ENCODE peak calls at places on chromosomes 2 and 18, in nine cellular contexts. T is endodermal cell, X is tibial nerve, P is neural progenitor cell, U is thyroid gland, G is upper lobe of left lung, R is neuronal stem cell, M is SK-N-SH, H is upper lobe of right lung. W is an unnamed sample.
A peak's percentile ranks its signal among the peaks of the same experiment; 100 is the strongest.

GRCh38 chr2:8380573-8380972 is 301.3 kb upstream of the ID2 start:
- DNase-seq in T (no peak), X (no peak), P (no peak), U (no peak), G (no peak), R (no peak), M (no peak), H (no peak), W (no peak)

GRCh38 chr2:189022492-189022891 is 48.3 kb downstream of the COL3A1 start:
- DNase-seq in T (no peak), X (no peak), P (no peak), U (no peak), G (no peak), R (no peak), M (peak; percentile 39), H (no peak), W (no peak)

GRCh38 chr2:77571545-77571944 is 49.4 kb upstream of the LRRTM4 start:
- DNase-seq in T (no peak), X (no peak), P (no peak), U (no peak), G (no peak), R (no peak), M (no peak), H (no peak), W (no peak)

GRCh38 chr2:54597153-54597827 is 126.2 kb upstream of the EML6 start:
- DNase-seq in T (no peak), X (no peak), P (no peak), U (peak; percentile 73), G (no peak), R (no peak), M (no peak), H (no peak), W (no peak)

GRCh38 chr2:128997166-128997866 is 678.6 kb upstream of the HS6ST1 start:
- DNase-seq in T (no peak), X (no peak), P (no peak), U (no peak), G (no peak), R (no peak), M (no peak), H (no peak), W (no peak)

GRCh38 chr2:170454471-170455372 is 260.4 kb upstream of the SP5 start:
- DNase-seq in T (no peak), X (no peak), P (no peak), U (no peak), G (no peak), R (no peak), M (no peak), H (no peak), W (no peak)

GRCh38 chr18:77116201-77117080 is 16.1 kb downstream of the MBP start:
- DNase-seq in T (peak; percentile 33), X (no peak), P (no peak), U (no peak), G (no peak), R (no peak), M (no peak), H (no peak), W (no peak)

GRCh38 chr2:147456729-147457128 is 388.1 kb upstream of the ACVR2A start:
- DNase-seq in T (peak; percentile 63), X (no peak), P (no peak), U (no peak), G (no peak), R (no peak), M (no peak), H (no peak), W (no peak)

GRCh38 chr2:10930731-10931516 is 19.2 kb downstream of the KCNF1 start:
- DNase-seq in T (no peak), X (no peak), P (no peak), U (no peak), G (no peak), R (no peak), M (no peak), H (no peak), W (no peak)

GRCh38 chr2:203685789-203686433 is 20.5 kb upstream of the CD28 start:
- DNase-seq in T (no peak), X (no peak), P (no peak), U (no peak), G (no peak), R (no peak), M (no peak), H (no peak), W (no peak)

GRCh38 chr2:188984680-188985079 is 10.5 kb downstream of the COL3A1 start:
- DNase-seq in T (no peak), X (no peak), P (no peak), U (no peak), G (no peak), R (no peak), M (no peak), H (no peak), W (no peak)

GRCh38 chr2:5473596-5473995 is 218.6 kb upstream of the SOX11 start:
- DNase-seq in T (no peak), X (no peak), P (no peak), U (no peak), G (no peak), R (no peak), M (peak; percentile 40), H (no peak), W (no peak)

GRCh38 chr2:95013726-95014125 is 11.8 kb upstream of the MAL start:
- DNase-seq in T (no peak), X (no peak), P (no peak), U (no peak), G (no peak), R (no peak), M (no peak), H (peak; percentile 44), W (no peak)

GRCh38 chr18:9934274-9934673 is 20.5 kb downstream of the VAPA start:
- DNase-seq in T (no peak), X (no peak), P (no peak), U (no peak), G (no peak), R (no peak), M (no peak), H (no peak), W (no peak)

GRCh38 chr2:28616618-28617017 is 120.8 kb downstream of the PLB1 start:
- DNase-seq in T (no peak), X (no peak), P (no peak), U (no peak), G (no peak), R (no peak), M (no peak), H (no peak), W (no peak)

GRCh38 chr2:38591152-38591551 is 11.6 kb downstream of the HNRNPLL start:
- DNase-seq in T (no peak), X (no peak), P (no peak), U (no peak), G (no peak), R (no peak), M (no peak), H (no peak), W (no peak)

GRCh38 chr2:7375901-7376300 is 458.7 kb downstream of the RNF144A start:
- DNase-seq in T (no peak), X (no peak), P (no peak), U (no peak), G (no peak), R (no peak), M (no peak), H (no peak), W (no peak)

GRCh38 chr18:47265197-47265596 is 13.7 kb upstream of the SKOR2 start:
- DNase-seq in T (no peak), X (no peak), P (no peak), U (no peak), G (no peak), R (no peak), M (no peak), H (no peak), W (no peak)

GRCh38 chr18:61546598-61546997 is 213.4 kb downstream of the CDH20 start:
- DNase-seq in T (no peak), X (no peak), P (no peak), U (no peak), G (no peak), R (no peak), M (no peak), H (no peak), W (no peak)

GRCh38 chr2:37583402-37583801 is 88.0 kb downstream of the CDC42EP3 start:
- DNase-seq in T (no peak), X (no peak), P (no peak), U (no peak), G (no peak), R (no peak), M (no peak), H (no peak), W (no peak)
- H3K4me1 ChIP-seq in T (peaks cover 15% of the 10 kb centered on the region), X (peaks cover 46% of the 10 kb centered on the region), P (peaks cover 24% of the 10 kb centered on the region), U (peaks cover 9% of the 10 kb centered on the region), G (peaks cover 42% of the 10 kb centered on the region), R (peaks cover 8% of the 10 kb centered on the region), M (peaks cover 63% of the 10 kb centered on the region), H (peaks cover 42% of the 10 kb centered on the region), W (peaks cover 50% of the 10 kb centered on the region)

GRCh38 chr2:150479075-150479915 is 8.2 kb downstream of the RND3 start:
- DNase-seq in T (no peak), X (no peak), P (no peak), U (no peak), G (no peak), R (no peak), M (no peak), H (no peak), W (no peak)
- H3K4me3 ChIP-seq in T (no peak overlapping the region), X (no peak overlapping the region), P (no peak overlapping the region), U (no peak overlapping the region), G (no peak overlapping the region), R (no peak overlapping the region), M (peak overlapping the region; percentile 30), H (no peak overlapping the region), W (no peak overlapping the region)

GRCh38 chr2:70132244-70133126 is 45.2 kb downstream of the PCBP1 start:
- DNase-seq in T (peak; percentile 63), X (no peak), P (no peak), U (peak; percentile 81), G (no peak), R (no peak), M (peak; percentile 44), H (no peak), W (peak; percentile 48)
- H3K4me1 ChIP-seq in T (no peaks in the 10 kb centered on the region), X (peaks cover 38% of the 10 kb centered on the region), P (peaks cover 19% of the 10 kb centered on the region), U (peaks cover 67% of the 10 kb centered on the region), G (peaks cover 54% of the 10 kb centered on the region), R (peaks cover 6% of the 10 kb centered on the region), M (peaks cover 35% of the 10 kb centered on the region), H (peaks cover 57% of the 10 kb centered on the region), W (peaks cover 67% of the 10 kb centered on the region)

DNA sequence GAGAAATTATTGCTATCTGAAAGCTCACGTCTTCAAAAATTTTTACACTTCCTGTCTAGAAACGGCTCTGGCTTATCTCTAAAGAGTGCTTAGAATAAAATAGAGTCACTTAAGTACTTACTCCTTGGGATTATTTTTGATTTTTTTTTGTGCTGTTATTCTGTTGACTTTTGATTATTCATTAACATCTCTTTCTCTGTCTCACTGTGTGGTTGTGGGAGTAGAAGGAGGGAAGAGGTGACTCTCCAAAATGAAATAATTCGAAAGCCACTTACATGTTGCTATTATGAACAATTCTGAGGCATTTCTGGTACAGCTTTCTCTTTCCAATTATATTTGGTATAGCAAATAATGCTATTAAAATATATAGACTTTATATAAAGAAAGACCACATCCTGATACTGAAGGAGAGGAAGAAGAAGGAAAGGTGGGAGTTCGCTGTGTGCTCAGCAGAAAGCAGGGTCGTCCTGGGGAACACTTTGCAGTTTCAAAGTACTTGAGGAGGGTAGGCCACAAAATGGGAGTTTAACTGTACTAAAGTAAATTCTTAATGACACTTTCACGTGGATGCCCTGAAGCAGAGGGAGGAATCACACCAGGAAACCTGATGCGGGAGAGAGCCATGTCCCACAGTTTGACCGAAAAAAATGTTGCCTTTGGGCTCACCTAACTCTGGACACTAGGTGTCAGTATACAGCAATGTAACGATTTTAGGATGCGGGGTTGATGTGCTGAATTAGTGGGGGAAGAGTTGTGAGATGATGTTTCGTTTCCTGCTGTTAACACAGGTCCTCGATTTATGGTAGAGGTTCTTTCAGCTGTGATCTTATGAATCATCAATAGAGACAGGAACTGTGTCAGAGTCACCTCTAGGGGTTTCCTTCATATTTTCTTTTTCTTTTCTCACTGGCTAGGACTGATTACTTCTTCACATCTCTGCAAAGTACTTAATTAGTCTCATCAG is 9.8 kb upstream of the MMADHC start:
- DNase-seq in T (peak; percentile 81), X (no peak), P (peak; percentile 83), U (peak; percentile 22), G (no peak), R (peak; percentile 57), M (peak; percentile 50), H (no peak), W (no peak)
- H3K4me3 ChIP-seq in T (no peak overlapping the region), X (peak overlapping the region; percentile 23), P (no peak overlapping the region), U (no peak overlapping the region), G (no peak overlapping the region), R (no peak overlapping the region), M (peak overlapping the region; percentile 30), H (peak overlapping the region; percentile 23), W (no peak overlapping the region)